ENCODE peak calls at places on chromosome 4, in seven cellular contexts. One of them, this sample, is unnamed.

GRCh38 chr4:103137446-103137827 is 37.8 kb upstream of the BDH2 start:
- DNase-seq in HT1080: peak; percentile 82
- DNase-seq in AML-193: no peak
- DNase-seq in caudate nucleus: no peak
- DNase-seq in RPMI8226: no peak
- DNase-seq in foreskin keratinocyte: peak; percentile 97
- DNase-seq in OCI-M1: no peak
- DNase-seq in this sample: no peak

GRCh38 chr4:176002007-176002623 is 63.5 kb upstream of the WDR17 start:
- DNase-seq in HT1080: peak; percentile 34
- DNase-seq in AML-193: no peak
- DNase-seq in caudate nucleus: peak; percentile 10
- DNase-seq in RPMI8226: peak; percentile 3
- DNase-seq in foreskin keratinocyte: no peak
- DNase-seq in OCI-M1: peak; percentile 23
- DNase-seq in this sample: no peak

GRCh38 chr4:156778606-156779005 is 193.0 kb downstream of the PDGFC start:
- DNase-seq in HT1080: no peak
- DNase-seq in AML-193: no peak
- DNase-seq in caudate nucleus: no peak
- DNase-seq in RPMI8226: no peak
- DNase-seq in foreskin keratinocyte: peak; percentile 70
- DNase-seq in OCI-M1: no peak
- DNase-seq in this sample: no peak

GRCh38 chr4:65344278-65344825 is 325.9 kb downstream of the EPHA5 start:
- DNase-seq in HT1080: no peak
- DNase-seq in AML-193: no peak
- DNase-seq in caudate nucleus: no peak
- DNase-seq in RPMI8226: no peak
- DNase-seq in foreskin keratinocyte: peak; percentile 10
- DNase-seq in OCI-M1: peak; percentile 20
- DNase-seq in this sample: no peak

GRCh38 chr4:169649545-169650226 is 29.3 kb downstream of the CLCN3 start:
- DNase-seq in HT1080: no peak
- DNase-seq in AML-193: no peak
- DNase-seq in caudate nucleus: no peak
- DNase-seq in RPMI8226: no peak
- DNase-seq in foreskin keratinocyte: no peak
- DNase-seq in OCI-M1: peak; percentile 74
- DNase-seq in this sample: peak; percentile 39

GRCh38 chr4:3805026-3805425 is 38.8 kb downstream of the ADRA2C start:
- DNase-seq in HT1080: no peak
- DNase-seq in AML-193: no peak
- DNase-seq in caudate nucleus: no peak
- DNase-seq in RPMI8226: no peak
- DNase-seq in foreskin keratinocyte: no peak
- DNase-seq in OCI-M1: no peak
- DNase-seq in this sample: no peak

GRCh38 chr4:172975651-172976229 is 192.9 kb upstream of the GALNT7 start:
- DNase-seq in HT1080: no peak
- DNase-seq in AML-193: no peak
- DNase-seq in caudate nucleus: no peak
- DNase-seq in RPMI8226: no peak
- DNase-seq in foreskin keratinocyte: no peak
- DNase-seq in OCI-M1: no peak
- DNase-seq in this sample: no peak

GRCh38 chr4:169009281-169010124 is 552 bp downstream of the CBR4 start:
- DNase-seq in HT1080: peak; percentile 63
- DNase-seq in AML-193: peak; percentile 52
- DNase-seq in caudate nucleus: peak; percentile 71
- DNase-seq in RPMI8226: peak; percentile 74
- DNase-seq in foreskin keratinocyte: peak; percentile 62
- DNase-seq in OCI-M1: peak; percentile 87
- DNase-seq in this sample: peak; percentile 3

GRCh38 chr4:107148922-107149321 is 112.8 kb upstream of the DKK2 start:
- DNase-seq in HT1080: peak; percentile 15
- DNase-seq in AML-193: no peak
- DNase-seq in caudate nucleus: no peak
- DNase-seq in RPMI8226: no peak
- DNase-seq in foreskin keratinocyte: no peak
- DNase-seq in OCI-M1: no peak
- DNase-seq in this sample: no peak

GRCh38 chr4:9924750-9925149 is 96.5 kb downstream of the SLC2A9 start:
- DNase-seq in HT1080: peak; percentile 23
- DNase-seq in AML-193: no peak
- DNase-seq in caudate nucleus: no peak
- DNase-seq in RPMI8226: peak; percentile 64
- DNase-seq in foreskin keratinocyte: peak; percentile 97
- DNase-seq in OCI-M1: peak; percentile 23
- DNase-seq in this sample: no peak

GRCh38 chr4:99208719-99209075 is 10.3 kb downstream of the ADH6 start:
- DNase-seq in HT1080: no peak
- DNase-seq in AML-193: no peak
- DNase-seq in caudate nucleus: no peak
- DNase-seq in RPMI8226: no peak
- DNase-seq in foreskin keratinocyte: no peak
- DNase-seq in OCI-M1: no peak
- DNase-seq in this sample: no peak

GRCh38 chr4:137200322-137200721 is 332.0 kb downstream of the PCDH18 start:
- DNase-seq in HT1080: no peak
- DNase-seq in AML-193: no peak
- DNase-seq in caudate nucleus: no peak
- DNase-seq in RPMI8226: no peak
- DNase-seq in foreskin keratinocyte: no peak
- DNase-seq in OCI-M1: no peak
- DNase-seq in this sample: peak; percentile 3

GRCh38 chr4:80963051-80963450 is 67.5 kb upstream of the BMP3 start:
- DNase-seq in HT1080: peak; percentile 29
- DNase-seq in AML-193: no peak
- DNase-seq in caudate nucleus: no peak
- DNase-seq in RPMI8226: no peak
- DNase-seq in foreskin keratinocyte: peak; percentile 62
- DNase-seq in OCI-M1: no peak
- DNase-seq in this sample: no peak

GRCh38 chr4:153763404-153763803 is 3.6 kb upstream of the RNF175 start:
- DNase-seq in HT1080: no peak
- DNase-seq in AML-193: peak; percentile 30
- DNase-seq in caudate nucleus: no peak
- DNase-seq in RPMI8226: no peak
- DNase-seq in foreskin keratinocyte: no peak
- DNase-seq in OCI-M1: peak; percentile 50
- DNase-seq in this sample: no peak

GRCh38 chr4:139814285-139815015 is 148.8 kb downstream of the MGST2 start:
- DNase-seq in HT1080: peak; percentile 30
- DNase-seq in AML-193: no peak
- DNase-seq in caudate nucleus: no peak
- DNase-seq in RPMI8226: no peak
- DNase-seq in foreskin keratinocyte: peak; percentile 26
- DNase-seq in OCI-M1: peak; percentile 63
- DNase-seq in this sample: no peak

GRCh38 chr4:141002323-141002805 is 130.9 kb downstream of the RNF150 start:
- DNase-seq in HT1080: no peak
- DNase-seq in AML-193: no peak
- DNase-seq in caudate nucleus: no peak
- DNase-seq in RPMI8226: no peak
- DNase-seq in foreskin keratinocyte: no peak
- DNase-seq in OCI-M1: peak; percentile 86
- DNase-seq in this sample: no peak

GRCh38 chr4:15695240-15695699 is 7.6 kb upstream of the BST1 start:
- DNase-seq in HT1080: peak; percentile 100
- DNase-seq in AML-193: no peak
- DNase-seq in caudate nucleus: no peak
- DNase-seq in RPMI8226: no peak
- DNase-seq in foreskin keratinocyte: peak; percentile 99
- DNase-seq in OCI-M1: no peak
- DNase-seq in this sample: peak; percentile 81

GRCh38 chr4:152848508-152848907 is 68.8 kb downstream of the ARFIP1 start:
- DNase-seq in HT1080: no peak
- DNase-seq in AML-193: no peak
- DNase-seq in caudate nucleus: no peak
- DNase-seq in RPMI8226: no peak
- DNase-seq in foreskin keratinocyte: peak; percentile 31
- DNase-seq in OCI-M1: no peak
- DNase-seq in this sample: no peak

GRCh38 chr4:128553665-128554515 is 255.6 kb upstream of the JADE1 start:
- DNase-seq in HT1080: no peak
- DNase-seq in AML-193: no peak
- DNase-seq in caudate nucleus: no peak
- DNase-seq in RPMI8226: peak; percentile 47
- DNase-seq in foreskin keratinocyte: no peak
- DNase-seq in OCI-M1: no peak
- DNase-seq in this sample: no peak

GRCh38 chr4:97081951-97082350 is 1061.3 kb downstream of the STPG2 start:
- DNase-seq in HT1080: no peak
- DNase-seq in AML-193: no peak
- DNase-seq in caudate nucleus: no peak
- DNase-seq in RPMI8226: no peak
- DNase-seq in foreskin keratinocyte: no peak
- DNase-seq in OCI-M1: no peak
- DNase-seq in this sample: no peak

GRCh38 chr4:139552908-139553307 is 3.1 kb downstream of the SETD7 start:
- DNase-seq in HT1080: no peak
- DNase-seq in AML-193: no peak
- DNase-seq in caudate nucleus: no peak
- DNase-seq in RPMI8226: no peak
- DNase-seq in foreskin keratinocyte: no peak
- DNase-seq in OCI-M1: no peak
- DNase-seq in this sample: no peak

GRCh38 chr4:25524616-25525146 is 131.0 kb upstream of the SLC34A2 start:
- DNase-seq in HT1080: no peak
- DNase-seq in AML-193: no peak
- DNase-seq in caudate nucleus: no peak
- DNase-seq in RPMI8226: no peak
- DNase-seq in foreskin keratinocyte: no peak
- DNase-seq in OCI-M1: no peak
- DNase-seq in this sample: no peak

GRCh38 chr4:89438102-89438831 is 130.7 kb upstream of the GPRIN3 start:
- DNase-seq in HT1080: peak; percentile 47
- DNase-seq in AML-193: peak; percentile 60
- DNase-seq in caudate nucleus: no peak
- DNase-seq in RPMI8226: peak; percentile 61
- DNase-seq in foreskin keratinocyte: no peak
- DNase-seq in OCI-M1: peak; percentile 89
- DNase-seq in this sample: peak; percentile 29

GRCh38 chr4:158025131-158025530 is 147.7 kb downstream of the GASK1B start:
- DNase-seq in HT1080: peak; percentile 26
- DNase-seq in AML-193: no peak
- DNase-seq in caudate nucleus: no peak
- DNase-seq in RPMI8226: no peak
- DNase-seq in foreskin keratinocyte: peak; percentile 87
- DNase-seq in OCI-M1: no peak
- DNase-seq in this sample: no peak

GRCh38 chr4:131459430-131460101 is 1689.5 kb upstream of the PCDH10 start:
- DNase-seq in HT1080: peak; percentile 20
- DNase-seq in AML-193: no peak
- DNase-seq in caudate nucleus: no peak
- DNase-seq in RPMI8226: peak; percentile 76
- DNase-seq in foreskin keratinocyte: no peak
- DNase-seq in OCI-M1: peak; percentile 34
- DNase-seq in this sample: no peak